ENCODE peak calls at places on chromosomes 16 and 17, in six cellular contexts. E, G, P, W, M and Q are unnamed samples.

GRCh38 chr17:49013311-49014205 is 16.4 kb downstream of the IGF2BP1 start:
- ATAC-seq in M (peak), G (no peak), P (peak), W (no peak), E (no peak), Q (no peak)

GRCh38 chr16:909281-910000 is 61.3 kb downstream of the LMF1 start:
- ATAC-seq in M (no peak), E (no peak), P (no peak), G (no peak), W (no peak), Q (no peak)

GRCh38 chr17:68642118-68642412 is 40.9 kb upstream of the FAM20A start:
- ATAC-seq in E (no peak), G (no peak), P (no peak), M (no peak), W (no peak), Q (no peak)

GRCh38 chr17:50238594-50239287 is 35.5 kb upstream of the TMEM92 start:
- ATAC-seq in W (no peak), G (peak), M (peak), P (peak), E (no peak), Q (no peak)

GRCh38 chr17:48561894-48562810 is 16.0 kb downstream of the HOXB4 start:
- ATAC-seq in P (peak), M (no peak), G (no peak), E (no peak), W (no peak), Q (no peak)

GRCh38 chr16:64586756-64587155 is 535.1 kb downstream of the CDH11 start:
- ATAC-seq in M (no peak), W (no peak), P (no peak), G (no peak), E (no peak), Q (no peak)

GRCh38 chr16:80151706-80152073 is 389.1 kb upstream of the DYNLRB2 start:
- ATAC-seq in G (peak), W (no peak), E (no peak), M (no peak), P (no peak), Q (no peak)

GRCh38 chr17:66834919-66835454 is at the start of gene CACNG5:
- ATAC-seq in P (peak), E (no peak), W (no peak), G (no peak), M (peak), Q (no peak)

GRCh38 chr16:11669380-11670146 is 1.3 kb downstream of the SNN start:
- ATAC-seq in E (peak), M (peak), G (no peak), P (peak), W (peak), Q (peak)

GRCh38 chr17:31564883-31565297 is 173.4 kb downstream of the RAB11FIP4 start:
- ATAC-seq in P (no peak), G (peak), E (no peak), M (peak), W (no peak), Q (no peak)

GRCh38 chr16:77850637-77851330 is 62.4 kb downstream of the VAT1L start:
- ATAC-seq in M (no peak), E (no peak), W (no peak), P (peak), G (no peak), Q (no peak)

GRCh38 chr17:27849474-27850185 is 43.5 kb downstream of the LYRM9 start:
- ATAC-seq in G (no peak), W (no peak), P (no peak), M (no peak), E (no peak), Q (no peak)

GRCh38 chr17:80868022-80868609 is 123.5 kb upstream of the CHMP6 start:
- ATAC-seq in E (no peak), W (no peak), G (no peak), M (no peak), P (no peak), Q (no peak)

GRCh38 chr17:64064331-64064730 is 43.9 kb upstream of the ICAM2 start:
- ATAC-seq in W (no peak), P (no peak), G (peak), E (no peak), M (no peak), Q (no peak)

GRCh38 chr16:30527635-30528178 is 1.3 kb upstream of the ZNF768 start:
- ATAC-seq in G (no peak), W (peak), M (no peak), E (no peak), P (no peak), Q (no peak)

GRCh38 chr16:47392114-47392513 is 68.7 kb downstream of the ITFG1 start:
- ATAC-seq in E (peak), W (no peak), P (no peak), G (no peak), M (no peak), Q (no peak)

GRCh38 chr16:29789775-29790182 is 772 bp upstream of the KIF22 start:
- ATAC-seq in P (peak), W (peak), M (no peak), E (peak), G (peak), Q (no peak)

GRCh38 chr17:8176998-8177731 is 985 bp upstream of the TMEM107 start:
- ATAC-seq in G (no peak), W (no peak), P (no peak), M (no peak), E (no peak), Q (no peak)
- H3K4me3 ChIP-seq in G (no peak), W (peak), P (peak), M (peak), E (peak), Q (no peak)

GRCh38 chr17:41678907-41679739 is 9.6 kb upstream of the EIF1 start:
- ATAC-seq in M (peak), P (peak), W (peak), E (peak), G (peak), Q (peak)

GRCh38 chr17:41679740-41680425 is 8.8 kb upstream of the EIF1 start:
- ATAC-seq in E (no peak), P (no peak), G (no peak), W (no peak), M (no peak), Q (no peak)

GRCh38 chr17:41680426-41681040 is 8.2 kb upstream of the EIF1 start:
- ATAC-seq in M (no peak), P (no peak), E (no peak), W (no peak), G (no peak), Q (no peak)

GRCh38 chr17:41676058-41676419 is 12.6 kb upstream of the EIF1 start:
- ATAC-seq in W (no peak), G (peak), E (no peak), M (no peak), P (peak), Q (no peak)

GRCh38 chr17:41678411-41678906 is 10.2 kb upstream of the EIF1 start:
- ATAC-seq in P (peak), W (no peak), M (peak), E (peak), G (peak), Q (peak)
- TF ChIP-seq POLR2A in P (peak), W (no peak), M (no peak), E (no peak), G (peak), Q (no peak)

DNA sequence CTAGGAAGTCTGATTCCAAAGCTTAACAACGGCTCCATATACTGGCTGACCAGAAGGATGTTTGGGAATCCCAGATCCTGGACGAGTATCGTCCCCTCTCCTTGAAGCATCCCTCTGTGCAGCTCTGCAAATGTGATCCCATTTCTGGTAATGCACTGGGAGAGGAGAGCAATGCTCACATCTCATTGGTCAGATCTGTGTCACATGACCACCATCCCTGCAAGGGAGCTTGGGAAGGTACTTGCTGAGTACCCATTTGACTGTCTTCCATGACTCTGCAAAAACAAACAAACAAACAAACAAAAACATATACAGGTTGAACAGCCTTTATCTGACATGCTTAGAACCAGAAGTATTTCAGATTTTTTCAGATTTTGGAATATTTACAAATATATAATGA is 41.9 kb upstream of the KDM8 start:
- ATAC-seq in P (no peak), G (no peak), M (no peak), E (no peak), W (no peak), Q (no peak)
- H3K4me3 ChIP-seq in P (no peak), G (no peak), M (no peak), E (no peak), W (no peak), Q (no peak)

DNA sequence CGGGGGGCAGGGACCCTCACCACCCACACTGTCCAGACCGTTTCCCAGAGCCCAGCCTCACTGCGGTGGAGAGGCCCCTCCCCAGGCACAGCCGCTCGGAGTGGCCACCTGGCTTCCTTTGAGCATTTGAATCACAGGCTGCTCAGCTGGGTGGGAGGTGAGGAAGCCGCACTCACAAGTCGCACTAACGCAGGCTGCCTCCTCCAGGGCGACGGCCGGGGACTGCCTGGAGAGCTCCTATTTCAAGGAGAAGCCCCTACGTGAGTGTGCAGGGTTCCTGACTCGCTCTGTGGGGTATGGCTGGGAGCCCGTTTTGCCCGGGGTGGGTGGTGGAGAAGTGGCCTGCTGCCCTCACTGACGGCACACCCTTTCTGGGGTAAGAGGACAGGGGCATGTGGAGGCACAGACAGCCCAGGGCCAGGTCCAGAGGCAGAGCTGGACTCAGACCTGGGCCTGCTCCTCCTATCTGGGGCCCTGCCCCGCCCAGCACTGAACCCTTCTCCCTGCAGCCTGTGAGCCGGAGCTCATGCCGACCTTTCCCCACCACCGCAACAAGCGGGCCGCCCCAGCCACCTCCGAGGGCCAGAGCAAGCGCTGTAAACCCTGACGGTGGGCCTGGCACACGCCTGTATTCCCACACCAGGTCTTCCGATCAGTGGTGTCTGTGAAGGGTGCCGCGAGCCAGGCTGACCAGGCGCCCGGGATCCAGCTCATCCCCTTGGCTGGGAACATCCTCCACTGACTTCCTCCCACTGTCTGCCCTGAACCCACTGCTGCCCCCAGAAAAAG is 6.2 kb downstream of the SPATA2L start:
- ATAC-seq in P (peak), G (no peak), M (no peak), E (no peak), W (no peak), Q (no peak)
- TF ChIP-seq POLR2A in P (no peak), G (no peak), M (no peak), E (no peak), W (no peak), Q (no peak)

GRCh38 chr16:24841291-24841690 is 4.5 kb upstream of the SLC5A11 start:
- ATAC-seq in G (no peak), M (no peak), E (no peak), W (no peak), P (peak), Q (no peak)

GRCh38 chr16:24839347-24839972 is 6.3 kb upstream of the SLC5A11 start:
- ATAC-seq in P (peak), G (no peak), W (no peak), M (no peak), E (peak), Q (no peak)

GRCh38 chr16:24837969-24838368 is 7.8 kb upstream of the SLC5A11 start:
- ATAC-seq in P (no peak), G (no peak), M (no peak), E (no peak), W (no peak), Q (no peak)

GRCh38 chr16:24836836-24837235 is 8.9 kb upstream of the SLC5A11 start:
- ATAC-seq in E (no peak), M (no peak), P (no peak), W (no peak), G (no peak), Q (no peak)

GRCh38 chr16:24838554-24839266 is 7.1 kb upstream of the SLC5A11 start:
- ATAC-seq in M (peak), G (peak), P (peak), E (peak), W (no peak), Q (peak)
- H3K4me3 ChIP-seq in M (peak), G (no peak), P (peak), E (no peak), W (no peak), Q (no peak)

DNA sequence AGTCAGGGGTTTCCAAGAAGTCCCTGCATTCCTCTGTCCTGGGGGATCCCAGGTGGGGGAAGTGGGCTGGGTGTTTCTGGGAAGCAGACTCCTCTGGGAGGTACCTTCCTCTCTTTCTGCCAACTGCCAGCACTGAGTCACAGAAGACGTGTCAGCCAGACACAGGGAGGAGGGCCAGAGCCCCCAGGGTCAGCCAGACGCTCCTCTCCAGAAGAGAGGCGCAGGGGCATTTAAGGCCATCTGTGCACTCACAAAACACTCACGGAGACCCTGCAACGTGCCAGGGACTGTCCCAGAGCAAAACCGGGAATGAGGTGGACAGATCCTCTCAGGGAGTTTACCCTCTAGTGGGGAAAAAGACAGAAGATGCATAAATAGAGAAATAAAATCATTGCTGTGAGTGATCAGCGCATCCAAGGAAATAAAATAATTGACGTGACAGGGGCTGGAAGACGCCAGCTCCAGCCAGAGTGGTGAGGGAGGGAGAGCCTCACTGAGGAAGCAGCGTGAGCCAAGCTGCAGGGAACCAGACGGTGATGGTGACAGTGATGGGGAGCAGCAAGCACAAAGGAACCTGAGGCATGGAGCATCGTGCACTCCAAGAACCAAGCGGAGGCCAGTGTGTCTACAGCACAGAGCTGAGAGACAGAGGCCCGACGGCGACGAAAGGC is 105.4 kb downstream of the ZNF423 start:
- ATAC-seq in E (no peak), G (no peak), P (peak), W (no peak), M (no peak), Q (no peak)
- TF ChIP-seq POLR2A in E (no peak), G (no peak), P (no peak), W (no peak), M (no peak), Q (no peak)

GRCh38 chr16:71965223-71965622 is 35.0 kb downstream of the PKD1L3 start:
- ATAC-seq in W (no peak), P (no peak), M (no peak), G (no peak), E (no peak), Q (no peak)
- H3K4me3 ChIP-seq in W (no peak), P (no peak), M (no peak), G (no peak), E (no peak), Q (no peak)